ENCODE peak calls at places on chromosome 4, in eight cellular contexts. One of them, this sample, is unnamed.

GRCh38 chr4:73726000-73726399 is 14.4 kb upstream of the CXCL8 start:
- DNase-seq in psoas muscle: no peak
- DNase-seq in cardiac muscle cell: no peak
- DNase-seq in transverse colon: no peak
- DNase-seq in A673: peak; percentile 28
- DNase-seq in ovary: no peak
- DNase-seq in tibial nerve: no peak
- DNase-seq in suprapubic skin: no peak
- DNase-seq in this sample: no peak

GRCh38 chr4:3645711-3646221 is 113.5 kb upstream of the LRPAP1 start:
- DNase-seq in cardiac muscle cell: no peak
- DNase-seq in ovary: no peak
- DNase-seq in transverse colon: no peak
- DNase-seq in A673: no peak
- DNase-seq in psoas muscle: no peak
- DNase-seq in suprapubic skin: no peak
- DNase-seq in tibial nerve: no peak
- DNase-seq in this sample: no peak

GRCh38 chr4:174763454-174764104 is 65.5 kb downstream of the GLRA3 start:
- DNase-seq in transverse colon: no peak
- DNase-seq in suprapubic skin: no peak
- DNase-seq in cardiac muscle cell: no peak
- DNase-seq in ovary: no peak
- DNase-seq in A673: no peak
- DNase-seq in tibial nerve: no peak
- DNase-seq in psoas muscle: no peak
- DNase-seq in this sample: no peak

GRCh38 chr4:123997736-123998449 is 601.3 kb downstream of the SPRY1 start:
- DNase-seq in tibial nerve: no peak
- DNase-seq in transverse colon: no peak
- DNase-seq in ovary: no peak
- DNase-seq in A673: peak; percentile 44
- DNase-seq in psoas muscle: no peak
- DNase-seq in suprapubic skin: no peak
- DNase-seq in cardiac muscle cell: no peak
- DNase-seq in this sample: no peak

GRCh38 chr4:138953962-138954371 is 61.6 kb upstream of the NOCT start:
- DNase-seq in A673: no peak
- DNase-seq in psoas muscle: no peak
- DNase-seq in cardiac muscle cell: no peak
- DNase-seq in ovary: no peak
- DNase-seq in suprapubic skin: peak; percentile 68
- DNase-seq in tibial nerve: peak; percentile 43
- DNase-seq in transverse colon: no peak
- DNase-seq in this sample: no peak

GRCh38 chr4:185463541-185463940 is 8.0 kb downstream of the CCDC110 start:
- DNase-seq in A673: no peak
- DNase-seq in cardiac muscle cell: no peak
- DNase-seq in ovary: no peak
- DNase-seq in psoas muscle: no peak
- DNase-seq in transverse colon: no peak
- DNase-seq in suprapubic skin: no peak
- DNase-seq in tibial nerve: no peak
- DNase-seq in this sample: no peak

GRCh38 chr4:83959160-83959559 is 423.3 kb downstream of the GPAT3 start:
- DNase-seq in psoas muscle: no peak
- DNase-seq in cardiac muscle cell: no peak
- DNase-seq in transverse colon: no peak
- DNase-seq in tibial nerve: no peak
- DNase-seq in A673: no peak
- DNase-seq in ovary: no peak
- DNase-seq in suprapubic skin: no peak
- DNase-seq in this sample: no peak

GRCh38 chr4:146514651-146515379 is 6.9 kb downstream of the SLC10A7 start:
- DNase-seq in A673: peak; percentile 67
- DNase-seq in suprapubic skin: no peak
- DNase-seq in transverse colon: no peak
- DNase-seq in cardiac muscle cell: no peak
- DNase-seq in ovary: no peak
- DNase-seq in tibial nerve: no peak
- DNase-seq in psoas muscle: no peak
- DNase-seq in this sample: no peak

GRCh38 chr4:138222041-138222440 is 20.1 kb downstream of the SLC7A11 start:
- DNase-seq in psoas muscle: no peak
- DNase-seq in tibial nerve: no peak
- DNase-seq in cardiac muscle cell: no peak
- DNase-seq in ovary: no peak
- DNase-seq in transverse colon: no peak
- DNase-seq in suprapubic skin: no peak
- DNase-seq in A673: peak; percentile 96
- DNase-seq in this sample: no peak

GRCh38 chr4:127224556-127224955 is 408.2 kb upstream of the INTU start:
- DNase-seq in A673: no peak
- DNase-seq in suprapubic skin: no peak
- DNase-seq in cardiac muscle cell: no peak
- DNase-seq in transverse colon: no peak
- DNase-seq in psoas muscle: no peak
- DNase-seq in ovary: no peak
- DNase-seq in tibial nerve: no peak
- DNase-seq in this sample: no peak

GRCh38 chr4:165398570-165398969 is 19.8 kb downstream of the CPE start:
- DNase-seq in A673: peak; percentile 94
- DNase-seq in ovary: no peak
- DNase-seq in psoas muscle: no peak
- DNase-seq in tibial nerve: no peak
- DNase-seq in transverse colon: no peak
- DNase-seq in suprapubic skin: no peak
- DNase-seq in cardiac muscle cell: peak; percentile 56
- DNase-seq in this sample: no peak

GRCh38 chr4:130486841-130487240 is 1390.9 kb downstream of the C4orf33 start:
- DNase-seq in tibial nerve: no peak
- DNase-seq in suprapubic skin: no peak
- DNase-seq in A673: no peak
- DNase-seq in psoas muscle: no peak
- DNase-seq in cardiac muscle cell: no peak
- DNase-seq in transverse colon: no peak
- DNase-seq in ovary: no peak
- DNase-seq in this sample: no peak

GRCh38 chr4:165874072-165874798 is 1.2 kb downstream of the TLL1 start:
- DNase-seq in A673: peak; percentile 43
- DNase-seq in tibial nerve: no peak
- DNase-seq in transverse colon: no peak
- DNase-seq in ovary: no peak
- DNase-seq in cardiac muscle cell: peak; percentile 24
- DNase-seq in psoas muscle: no peak
- DNase-seq in suprapubic skin: peak; percentile 61
- DNase-seq in this sample: no peak

GRCh38 chr4:48262926-48263325 is 6.7 kb downstream of the TEC start:
- DNase-seq in psoas muscle: no peak
- DNase-seq in cardiac muscle cell: no peak
- DNase-seq in A673: no peak
- DNase-seq in ovary: no peak
- DNase-seq in transverse colon: no peak
- DNase-seq in suprapubic skin: no peak
- DNase-seq in tibial nerve: peak; percentile 7
- DNase-seq in this sample: no peak

GRCh38 chr4:149999485-150000074 is 78.7 kb upstream of the DCLK2 start:
- DNase-seq in ovary: peak; percentile 23
- DNase-seq in psoas muscle: no peak
- DNase-seq in tibial nerve: no peak
- DNase-seq in cardiac muscle cell: peak; percentile 55
- DNase-seq in A673: peak; percentile 86
- DNase-seq in transverse colon: no peak
- DNase-seq in suprapubic skin: no peak
- DNase-seq in this sample: no peak

DNA sequence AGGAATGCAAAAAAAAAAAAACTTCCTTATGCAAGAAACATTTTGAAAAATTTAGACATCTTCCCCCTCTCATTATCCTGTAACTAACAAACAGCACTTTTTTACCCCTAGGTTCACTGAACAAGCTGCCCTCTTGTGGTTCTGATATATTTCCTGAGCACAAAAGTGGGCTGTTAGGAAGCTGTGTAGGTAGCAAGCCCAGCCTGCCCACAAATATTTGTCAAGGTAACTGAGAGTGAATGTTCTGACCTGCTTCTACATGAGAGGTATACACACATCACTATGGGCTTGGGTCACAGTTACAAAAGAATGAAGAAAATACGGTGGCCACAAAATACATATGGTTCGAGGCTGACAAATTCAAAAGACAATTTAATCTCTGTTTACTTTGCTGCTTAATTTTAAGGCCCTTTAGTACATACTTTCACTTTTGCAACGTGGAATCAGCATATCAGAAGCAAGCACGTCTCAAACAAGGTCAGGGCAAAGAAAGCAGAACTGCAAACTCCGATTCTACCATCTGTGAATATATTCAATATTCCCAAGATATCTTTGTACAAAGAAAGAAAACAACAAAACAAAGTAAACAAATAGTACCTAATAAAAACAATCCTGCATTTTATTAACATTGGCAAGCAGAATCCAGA is 78.6 kb downstream of the RBM47 start:
- DNase-seq in psoas muscle: no peak
- DNase-seq in A673: peak; percentile 28
- DNase-seq in cardiac muscle cell: peak; percentile 30
- DNase-seq in suprapubic skin: no peak
- DNase-seq in transverse colon: peak; percentile 34
- DNase-seq in tibial nerve: no peak
- DNase-seq in ovary: no peak
- DNase-seq in this sample: peak; percentile 13
- H3K4me3 ChIP-seq in psoas muscle: peak overlapping the region; percentile 43
- H3K4me3 ChIP-seq in A673: no peak overlapping the region
- H3K4me3 ChIP-seq in cardiac muscle cell: no peak overlapping the region
- H3K4me3 ChIP-seq in suprapubic skin: peak overlapping the region; percentile 30
- H3K4me3 ChIP-seq in transverse colon: peak overlapping the region; percentile 35
- H3K4me3 ChIP-seq in tibial nerve: no peak overlapping the region
- H3K4me3 ChIP-seq in ovary: no peak overlapping the region
- H3K4me3 ChIP-seq in this sample: peak overlapping the region; percentile 25

GRCh38 chr4:118835896-118836762 is at the start of gene SEC24D:
- DNase-seq in ovary: peak; percentile 93
- DNase-seq in A673: peak; percentile 92
- DNase-seq in tibial nerve: peak; percentile 75
- DNase-seq in cardiac muscle cell: peak; percentile 95
- DNase-seq in psoas muscle: peak; percentile 95
- DNase-seq in suprapubic skin: peak; percentile 89
- DNase-seq in transverse colon: peak; percentile 90
- DNase-seq in this sample: peak; percentile 76
- TF ChIP-seq CTCF in ovary: no peak
- TF ChIP-seq CTCF in A673: no peak
- TF ChIP-seq CTCF in tibial nerve: peak; percentile 19
- TF ChIP-seq CTCF in cardiac muscle cell: no peak
- TF ChIP-seq CTCF in psoas muscle: no peak
- TF ChIP-seq CTCF in suprapubic skin: peak; percentile 13
- TF ChIP-seq CTCF in transverse colon: peak; percentile 5
- TF ChIP-seq CTCF in this sample: no peak

DNA sequence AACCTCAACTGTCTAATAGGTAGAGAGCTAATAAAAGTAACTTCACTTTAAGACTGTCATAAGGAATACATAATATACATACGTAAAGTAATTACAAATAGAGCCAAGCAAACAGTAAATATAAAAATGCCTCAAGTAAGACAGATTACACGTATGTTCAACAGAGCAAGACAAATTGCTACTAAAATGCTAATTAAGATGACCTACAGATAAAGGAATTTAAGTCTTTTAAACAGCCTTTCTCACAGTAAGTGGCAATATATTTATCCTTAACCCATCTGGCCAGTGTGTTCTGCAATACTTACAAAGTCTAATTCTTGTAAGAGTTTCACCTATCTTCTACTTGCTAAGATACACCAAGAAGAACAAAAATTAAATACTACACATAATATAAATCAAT is 12.7 kb downstream of the G3BP2 start:
- DNase-seq in tibial nerve: no peak
- DNase-seq in A673: no peak
- DNase-seq in cardiac muscle cell: no peak
- DNase-seq in transverse colon: no peak
- DNase-seq in suprapubic skin: no peak
- DNase-seq in ovary: no peak
- DNase-seq in psoas muscle: no peak
- DNase-seq in this sample: no peak
- H3K36me3 ChIP-seq in tibial nerve: peaks cover under 1% of the 10 kb centered on the region
- H3K36me3 ChIP-seq in A673: peaks cover 23% of the 10 kb centered on the region
- H3K36me3 ChIP-seq in cardiac muscle cell: peaks cover 28% of the 10 kb centered on the region
- H3K36me3 ChIP-seq in transverse colon: peaks cover 20% of the 10 kb centered on the region
- H3K36me3 ChIP-seq in suprapubic skin: peaks cover 28% of the 10 kb centered on the region
- H3K36me3 ChIP-seq in ovary: no peaks in the 10 kb centered on the region
- H3K36me3 ChIP-seq in psoas muscle: peaks cover 2% of the 10 kb centered on the region
- H3K36me3 ChIP-seq in this sample: peaks cover 33% of the 10 kb centered on the region

DNA sequence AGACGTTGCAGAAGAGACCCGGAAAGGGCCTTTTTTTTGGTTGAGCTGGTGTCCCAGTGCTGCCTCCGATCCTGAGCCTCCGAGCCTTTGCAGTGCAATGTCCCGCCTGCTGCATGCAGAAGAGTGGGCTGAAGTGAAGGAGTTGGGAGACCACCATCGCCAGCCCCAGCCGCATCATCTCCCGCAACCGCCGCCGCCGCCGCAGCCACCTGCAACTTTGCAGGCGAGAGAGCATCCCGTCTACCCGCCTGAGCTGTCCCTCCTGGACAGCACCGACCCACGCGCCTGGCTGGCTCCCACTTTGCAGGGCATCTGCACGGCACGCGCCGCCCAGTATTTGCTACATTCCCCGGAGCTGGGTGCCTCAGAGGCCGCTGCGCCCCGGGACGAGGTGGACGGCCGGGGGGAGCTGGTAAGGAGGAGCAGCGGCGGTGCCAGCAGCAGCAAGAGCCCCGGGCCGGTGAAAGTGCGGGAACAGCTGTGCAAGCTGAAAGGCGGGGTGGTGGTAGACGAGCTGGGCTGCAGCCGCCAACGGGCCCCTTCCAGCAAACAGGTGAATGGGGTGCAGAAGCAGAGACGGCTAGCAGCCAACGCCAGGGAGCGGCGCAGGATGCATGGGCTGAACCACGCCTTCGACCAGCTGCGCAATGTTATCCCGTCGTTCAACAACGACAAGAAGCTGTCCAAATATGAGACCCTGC is 427 bp downstream of the ATOH1 start:
- DNase-seq in psoas muscle: peak; percentile 50
- DNase-seq in transverse colon: peak; percentile 41
- DNase-seq in cardiac muscle cell: peak; percentile 52
- DNase-seq in suprapubic skin: no peak
- DNase-seq in A673: no peak
- DNase-seq in tibial nerve: no peak
- DNase-seq in ovary: peak; percentile 15
- DNase-seq in this sample: no peak
- H3K4me3 ChIP-seq in psoas muscle: peak overlapping the region; percentile 48
- H3K4me3 ChIP-seq in transverse colon: peak overlapping the region; percentile 50
- H3K4me3 ChIP-seq in cardiac muscle cell: peak overlapping the region; percentile 37
- H3K4me3 ChIP-seq in suprapubic skin: peak overlapping the region; percentile 44
- H3K4me3 ChIP-seq in A673: peak overlapping the region; percentile 37
- H3K4me3 ChIP-seq in tibial nerve: peak overlapping the region; percentile 37
- H3K4me3 ChIP-seq in ovary: peak overlapping the region; percentile 4
- H3K4me3 ChIP-seq in this sample: no peak overlapping the region

GRCh38 chr4:177237291-177237690 is 72.4 kb upstream of the NEIL3 start:
- DNase-seq in suprapubic skin: no peak
- DNase-seq in A673: no peak
- DNase-seq in ovary: no peak
- DNase-seq in tibial nerve: no peak
- DNase-seq in cardiac muscle cell: no peak
- DNase-seq in transverse colon: no peak
- DNase-seq in psoas muscle: no peak
- DNase-seq in this sample: no peak
- TF ChIP-seq CTCF in suprapubic skin: no peak
- TF ChIP-seq CTCF in A673: no peak
- TF ChIP-seq CTCF in ovary: no peak
- TF ChIP-seq CTCF in tibial nerve: no peak
- TF ChIP-seq CTCF in cardiac muscle cell: no peak
- TF ChIP-seq CTCF in transverse colon: no peak
- TF ChIP-seq CTCF in psoas muscle: no peak
- TF ChIP-seq CTCF in this sample: no peak